ENCODE peak calls at places on chromosomes 1 and 21, in nine cellular contexts. D is heart left ventricle; Q is neural progenitor cell; U is OCI-LY7; B is CD8-positive, alpha-beta T cell; T is PC-3; X is tibial nerve; N is heart right ventricle; E is HCT116. S is an unnamed sample.

GRCh38 chr1:55781944-55782482 is 566.8 kb upstream of the USP24 start:
- DNase-seq in D (peak; percentile 9), T (peak; percentile 93), X (no peak), E (peak; percentile 32), U (no peak), Q (no peak), B (no peak), N (no peak), S (peak; percentile 22)

GRCh38 chr1:27306892-27307850 is 14.8 kb upstream of the TMEM222 start:
- DNase-seq in B (no peak), X (no peak), U (no peak), N (no peak), E (peak; percentile 33), Q (peak; percentile 83), D (no peak), T (peak; percentile 9), S (no peak)

GRCh38 chr1:46301406-46302090 is 1.9 kb downstream of the LRRC41 start:
- DNase-seq in U (no peak), B (peak; percentile 19), T (peak; percentile 42), Q (peak; percentile 31), E (no peak), N (peak; percentile 60), X (no peak), D (peak; percentile 47), S (peak; percentile 51)

GRCh38 chr21:45409466-45410150 is 4.6 kb downstream of the COL18A1 start:
- DNase-seq in E (no peak), Q (no peak), T (no peak), N (peak; percentile 55), U (no peak), D (peak; percentile 64), B (no peak), X (no peak), S (no peak)

GRCh38 chr1:207578796-207579435 is 66.0 kb upstream of the CR1L start:
- DNase-seq in B (no peak), X (no peak), D (no peak), T (no peak), E (no peak), N (no peak), U (no peak), Q (no peak), S (no peak)

GRCh38 chr1:73626326-73626725 is 571.6 kb downstream of the LRRIQ3 start:
- DNase-seq in Q (no peak), E (no peak), T (no peak), D (no peak), X (no peak), U (no peak), B (no peak), N (no peak), S (no peak)

GRCh38 chr1:43919906-43920305 is 13.7 kb upstream of the ARTN start:
- DNase-seq in U (no peak), N (no peak), D (no peak), Q (no peak), E (no peak), T (no peak), X (no peak), B (no peak), S (no peak)

GRCh38 chr1:209241481-209241880 is 342.0 kb upstream of the CAMK1G start:
- DNase-seq in X (no peak), T (no peak), B (no peak), E (no peak), U (no peak), D (no peak), N (no peak), Q (no peak), S (no peak)

GRCh38 chr21:32472890-32473765 is 60.6 kb downstream of the EVA1C start:
- DNase-seq in N (no peak), X (no peak), U (no peak), Q (no peak), T (no peak), D (no peak), E (no peak), B (no peak), S (no peak)

GRCh38 chr1:151196292-151196800 is 2.0 kb upstream of the PIP5K1A start:
- DNase-seq in Q (peak; percentile 71), E (peak; percentile 80), D (peak; percentile 60), N (no peak), T (peak; percentile 97), B (peak; percentile 50), U (peak; percentile 82), X (peak; percentile 42), S (peak; percentile 89)

GRCh38 chr1:233627376-233627775 is 13.5 kb downstream of the KCNK1 start:
- DNase-seq in E (no peak), X (no peak), T (peak; percentile 23), Q (no peak), D (no peak), U (no peak), B (no peak), N (no peak), S (no peak)

GRCh38 chr1:47722101-47722500 is 275.1 kb downstream of the TRABD2B start:
- DNase-seq in E (no peak), N (no peak), B (no peak), Q (no peak), T (no peak), U (no peak), X (no peak), D (no peak), S (no peak)

GRCh38 chr1:182111496-182111895 is 50.0 kb upstream of the ZNF648 start:
- DNase-seq in E (no peak), D (no peak), T (no peak), U (no peak), X (no peak), B (no peak), N (no peak), Q (no peak), S (peak; percentile 42)

GRCh38 chr1:1775364-1776226 is 2.7 kb downstream of the NADK start:
- DNase-seq in N (no peak), E (no peak), U (peak; percentile 74), Q (peak; percentile 52), X (no peak), B (no peak), D (no peak), T (peak; percentile 9), S (no peak)

GRCh38 chr1:1777950-1778826 is at the start of gene NADK:
- DNase-seq in E (peak; percentile 16), T (peak; percentile 90), Q (peak; percentile 88), X (no peak), D (peak; percentile 66), N (peak; percentile 74), B (peak; percentile 74), U (peak; percentile 84), S (peak; percentile 64)

GRCh38 chr1:1776672-1777393 is 1.4 kb downstream of the NADK start:
- DNase-seq in N (no peak), B (no peak), X (no peak), Q (no peak), T (peak; percentile 19), U (peak; percentile 40), D (no peak), E (no peak), S (no peak)

GRCh38 chr1:1778827-1779675 is 781 bp upstream of the NADK start:
- DNase-seq in U (peak; percentile 99), Q (peak; percentile 86), T (peak; percentile 90), D (peak; percentile 72), B (peak; percentile 70), N (peak; percentile 74), X (peak; percentile 53), E (peak; percentile 48), S (peak; percentile 93)

DNA sequence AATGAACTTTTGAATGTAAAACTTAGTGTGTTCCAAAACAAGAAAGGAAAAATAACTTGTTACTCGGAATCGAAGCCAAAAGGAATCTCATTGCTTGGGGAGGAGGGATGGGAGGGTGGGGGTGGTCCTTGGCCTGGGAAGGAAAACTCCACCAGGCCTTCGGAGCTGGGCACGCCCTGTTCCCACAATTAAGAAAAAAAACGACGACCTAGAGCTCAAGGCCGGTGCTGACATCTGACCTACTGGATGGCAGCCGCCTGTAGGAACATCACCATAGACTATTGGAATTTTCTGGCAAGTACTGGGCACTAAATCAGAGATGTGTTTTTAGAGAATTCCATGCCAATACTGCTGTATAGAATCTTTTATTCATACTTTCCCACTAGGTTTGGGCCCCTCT is 760 bp downstream of the NADK start:
- DNase-seq in U (peak; percentile 23), X (peak; percentile 32), Q (peak; percentile 13), E (peak; percentile 10), T (peak; percentile 55), D (peak; percentile 38), B (no peak), N (no peak), S (peak; percentile 69)
- H3K4me3 ChIP-seq in U (peak overlapping the region; percentile 97), X (peak overlapping the region; percentile 75), Q (peak overlapping the region; percentile 61), E (peak overlapping the region; percentile 71), T (peak overlapping the region; percentile 97), D (peak overlapping the region; percentile 91), B (peak overlapping the region; percentile 64), N (peak overlapping the region; percentile 95), S (peak overlapping the region; percentile 75)

DNA sequence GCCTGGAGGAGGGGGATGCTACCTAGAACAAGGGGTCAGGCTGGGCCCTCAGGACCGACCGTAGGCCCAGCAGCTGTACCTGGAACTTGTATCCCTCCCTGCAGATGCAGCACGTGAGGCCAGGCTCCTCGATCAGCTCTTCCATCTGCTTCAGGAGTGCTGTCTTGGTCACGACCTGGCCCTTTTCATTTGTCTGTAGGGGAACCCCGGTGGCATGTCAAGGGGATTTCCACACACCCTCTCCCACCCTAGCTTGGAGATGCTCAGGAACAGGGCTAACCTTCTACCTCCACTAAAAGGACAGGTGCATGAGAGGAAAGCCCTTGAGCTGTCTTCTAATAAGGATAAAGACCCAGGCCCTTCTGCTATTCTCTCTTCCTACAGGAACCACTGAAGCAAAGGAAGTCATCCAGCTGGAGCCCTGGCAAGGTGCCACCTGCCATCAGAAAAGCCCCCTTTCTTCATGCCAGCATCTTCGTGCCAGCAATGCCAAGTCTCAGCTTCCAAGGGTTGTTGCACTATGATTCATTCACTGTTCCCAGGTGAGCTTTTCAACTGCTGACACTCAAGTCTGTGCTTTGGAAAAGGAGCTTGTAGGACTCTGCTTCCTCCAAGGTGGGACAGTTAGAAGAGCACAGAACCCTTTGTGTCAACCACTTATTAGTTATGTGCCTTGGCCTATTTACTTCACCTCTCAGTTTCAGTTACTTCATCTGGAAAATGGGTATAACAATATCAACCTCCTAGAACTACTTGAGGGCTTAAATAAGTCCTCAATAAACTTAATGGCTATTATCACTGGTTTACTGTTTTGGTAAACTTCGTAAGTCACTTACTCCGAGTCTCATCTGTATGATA is 122.1 kb downstream of the UBR4 start:
- DNase-seq in E (no peak), N (no peak), U (no peak), T (no peak), D (no peak), X (no peak), Q (no peak), B (no peak), S (peak; percentile 19)
- H3K36me3 ChIP-seq in E (peaks cover 74% of the 10 kb centered on the region), N (peaks cover 63% of the 10 kb centered on the region), U (peaks cover 96% of the 10 kb centered on the region), T (peaks cover 61% of the 10 kb centered on the region), D (peaks cover 100% of the 10 kb centered on the region), X (peaks cover 100% of the 10 kb centered on the region), Q (peaks cover 5% of the 10 kb centered on the region), B (peaks cover 85% of the 10 kb centered on the region), S (peaks cover 5% of the 10 kb centered on the region)

DNA sequence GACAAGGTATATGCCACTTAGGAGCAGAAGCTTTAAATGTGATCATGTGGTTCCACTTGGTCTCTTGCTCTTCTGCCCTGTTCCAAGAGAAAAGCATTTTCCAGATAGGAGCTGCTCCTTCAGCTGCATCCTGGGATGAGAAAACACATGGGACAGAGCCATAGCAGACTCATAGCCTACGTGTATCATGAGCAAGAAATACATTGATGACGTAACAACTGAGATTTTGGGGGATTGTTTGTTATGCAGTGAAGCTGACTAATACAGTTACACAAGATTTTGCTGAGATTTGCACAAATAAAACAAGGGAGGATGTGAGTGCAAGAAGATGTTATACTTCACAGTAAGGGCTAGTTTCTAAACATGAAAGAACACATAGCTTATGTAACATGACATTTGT is 36.0 kb upstream of the IRF2BP2 start:
- DNase-seq in B (no peak), N (no peak), X (no peak), D (no peak), U (no peak), T (no peak), Q (no peak), E (no peak), S (no peak)
- H3K27ac ChIP-seq in B (no peak overlapping the region), N (no peak overlapping the region), X (no peak overlapping the region), D (no peak overlapping the region), U (no peak overlapping the region), T (no peak overlapping the region), Q (no peak overlapping the region), E (no peak overlapping the region), S (no peak overlapping the region)

GRCh38 chr1:109468903-109469302 is 2.6 kb downstream of the SYPL2 start:
- DNase-seq in D (no peak), X (no peak), E (no peak), N (no peak), B (no peak), U (no peak), Q (no peak), T (no peak), S (no peak)
- H3K4me3 ChIP-seq in D (no peak overlapping the region), X (no peak overlapping the region), E (no peak overlapping the region), N (no peak overlapping the region), B (no peak overlapping the region), U (no peak overlapping the region), Q (no peak overlapping the region), T (no peak overlapping the region), S (no peak overlapping the region)

S was measured in colonic mucosa.